ENCODE peak calls at places on chromosome 22, in seven cellular contexts. X is CD8-positive, alpha-beta memory T cell; B is aorta; K is SJSA1; A is IMR-90; R is cardiac muscle cell; W is PC-9. N is an unnamed sample.

GRCh38 chr22:38202437-38203089 is 769 bp downstream of the MAFF start:
- DNase-seq in X (peak; percentile 66), B (peak; percentile 97), K (peak; percentile 84), A (peak; percentile 92), R (peak; percentile 94), W (peak; percentile 73), N (peak; percentile 87)

GRCh38 chr22:39313258-39314001 is 6.0 kb downstream of the RPL3 start:
- DNase-seq in X (no peak), B (peak; percentile 67), K (no peak), A (no peak), R (no peak), W (no peak), N (no peak)

GRCh38 chr22:35785181-35785923 is 67.7 kb downstream of the APOL5 start:
- DNase-seq in X (no peak), B (no peak), K (no peak), A (no peak), R (peak; percentile 57), W (no peak), N (no peak)

GRCh38 chr22:43241699-43242386 is 54.9 kb upstream of the TTLL12 start:
- DNase-seq in X (no peak), B (no peak), K (no peak), A (no peak), R (no peak), W (no peak), N (no peak)

GRCh38 chr22:38570841-38571364 is 920 bp upstream of the DMC1 start:
- DNase-seq in X (peak; percentile 7), B (peak; percentile 87), K (no peak), A (peak; percentile 17), R (no peak), W (peak; percentile 35), N (peak; percentile 67)

GRCh38 chr22:32818446-32819115 is 17.1 kb downstream of the TIMP3 start:
- DNase-seq in X (no peak), B (no peak), K (no peak), A (no peak), R (no peak), W (no peak), N (peak; percentile 37)

GRCh38 chr22:39170825-39171622 is 18.5 kb upstream of the CBX7 start:
- DNase-seq in X (peak; percentile 79), B (peak; percentile 96), K (peak; percentile 84), A (peak; percentile 52), R (peak; percentile 77), W (peak; percentile 91), N (peak; percentile 93)

GRCh38 chr22:38424525-38425080 is 30.4 kb downstream of the KCNJ4 start:
- DNase-seq in X (no peak), B (no peak), K (no peak), A (no peak), R (no peak), W (no peak), N (no peak)

GRCh38 chr22:48380016-48380665 is 1447.5 kb downstream of the BRD1 start:
- DNase-seq in X (no peak), B (peak; percentile 61), K (peak; percentile 39), A (no peak), R (no peak), W (no peak), N (no peak)

GRCh38 chr22:31155425-31155824 is 4.6 kb upstream of the RNF185 start:
- DNase-seq in X (no peak), B (no peak), K (no peak), A (peak; percentile 80), R (peak; percentile 56), W (no peak), N (no peak)

GRCh38 chr22:22245256-22245909 is 797 bp downstream of the VPREB1 start:
- DNase-seq in X (no peak), B (no peak), K (peak; percentile 24), A (no peak), R (no peak), W (no peak), N (no peak)

GRCh38 chr22:22242488-22242887 is 2.1 kb upstream of the VPREB1 start:
- DNase-seq in X (no peak), B (no peak), K (peak; percentile 32), A (no peak), R (no peak), W (no peak), N (no peak)

GRCh38 chr22:22243033-22243680 is 1.4 kb upstream of the VPREB1 start:
- DNase-seq in X (no peak), B (no peak), K (peak; percentile 18), A (no peak), R (no peak), W (no peak), N (no peak)

GRCh38 chr22:22245935-22246525 is 1.4 kb downstream of the VPREB1 start:
- DNase-seq in X (no peak), B (no peak), K (no peak), A (no peak), R (no peak), W (no peak), N (no peak)

DNA sequence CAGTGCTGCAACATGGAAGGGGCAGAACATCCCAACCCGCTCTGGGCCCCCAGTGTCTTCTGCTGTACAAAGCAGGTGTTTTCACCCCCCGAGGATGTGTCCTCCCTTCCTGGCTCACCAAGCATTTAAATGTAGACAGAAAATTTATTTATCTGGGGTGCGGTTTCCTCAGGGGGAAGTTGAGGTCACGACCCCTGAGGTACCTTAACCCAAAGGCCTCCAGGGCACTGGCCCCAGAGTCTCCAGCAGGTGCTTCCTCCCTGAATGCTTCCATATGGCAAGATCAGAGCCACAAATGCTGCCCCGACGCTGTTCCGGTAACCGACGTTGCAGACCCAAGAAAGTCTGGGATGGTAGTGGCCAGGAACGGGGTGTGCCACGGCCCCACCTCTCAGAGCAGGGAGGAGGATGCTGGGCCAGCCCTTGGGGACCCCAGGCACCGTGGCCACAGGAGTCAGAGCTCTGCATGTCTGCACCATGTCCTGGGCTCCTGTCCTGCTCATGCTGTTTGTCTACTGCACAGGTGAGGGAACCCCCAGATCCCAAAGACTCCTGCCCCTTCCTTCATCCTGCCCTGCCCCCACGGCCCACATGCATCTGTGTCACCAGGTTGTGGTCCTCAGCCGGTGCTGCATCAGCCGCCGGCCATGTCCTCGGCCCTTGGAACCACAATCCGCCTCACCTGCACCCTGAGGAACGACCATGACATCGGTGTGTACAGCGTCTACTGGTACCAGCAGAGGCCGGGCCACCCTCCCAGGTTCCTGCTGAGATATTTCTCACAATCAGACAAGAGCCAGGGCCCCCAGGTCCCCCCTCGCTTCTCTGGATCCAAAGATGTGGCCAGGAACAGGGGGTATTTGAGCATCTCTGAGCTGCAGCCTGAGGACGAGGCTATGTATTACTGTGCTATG is at the start of gene VPREB1:
- DNase-seq in X (no peak), B (no peak), K (peak; percentile 25), A (no peak), R (no peak), W (no peak), N (no peak)
- H3K4me1 ChIP-seq in X (peaks cover 9% of the 10 kb centered on the region), B (no peaks in the 10 kb centered on the region), K (no peaks in the 10 kb centered on the region), A (no peaks in the 10 kb centered on the region), R (no peaks in the 10 kb centered on the region), W (no peaks in the 10 kb centered on the region), N (no peaks in the 10 kb centered on the region)

GRCh38 chr22:46102752-46103151 is 47.6 kb upstream of the PPARA start:
- DNase-seq in X (no peak), B (no peak), K (no peak), A (no peak), R (no peak), W (no peak), N (no peak)

GRCh38 chr22:46104881-46105493 is 45.3 kb upstream of the PPARA start:
- DNase-seq in X (no peak), B (no peak), K (no peak), A (no peak), R (no peak), W (peak; percentile 37), N (no peak)

GRCh38 chr22:46104170-46104880 is 46.0 kb upstream of the PPARA start:
- DNase-seq in X (no peak), B (no peak), K (no peak), A (no peak), R (no peak), W (no peak), N (no peak)

GRCh38 chr22:46103181-46103580 is 47.1 kb upstream of the PPARA start:
- DNase-seq in X (no peak), B (no peak), K (no peak), A (no peak), R (no peak), W (no peak), N (no peak)

GRCh38 chr22:46103664-46104063 is 46.7 kb upstream of the PPARA start:
- DNase-seq in X (no peak), B (no peak), K (no peak), A (no peak), R (no peak), W (no peak), N (no peak)
- H3K4me1 ChIP-seq in X (no peaks in the 10 kb centered on the region), B (no peaks in the 10 kb centered on the region), K (peaks cover 9% of the 10 kb centered on the region), A (peaks cover 26% of the 10 kb centered on the region), R (no peaks in the 10 kb centered on the region), W (no peaks in the 10 kb centered on the region), N (peaks cover 97% of the 10 kb centered on the region)

DNA sequence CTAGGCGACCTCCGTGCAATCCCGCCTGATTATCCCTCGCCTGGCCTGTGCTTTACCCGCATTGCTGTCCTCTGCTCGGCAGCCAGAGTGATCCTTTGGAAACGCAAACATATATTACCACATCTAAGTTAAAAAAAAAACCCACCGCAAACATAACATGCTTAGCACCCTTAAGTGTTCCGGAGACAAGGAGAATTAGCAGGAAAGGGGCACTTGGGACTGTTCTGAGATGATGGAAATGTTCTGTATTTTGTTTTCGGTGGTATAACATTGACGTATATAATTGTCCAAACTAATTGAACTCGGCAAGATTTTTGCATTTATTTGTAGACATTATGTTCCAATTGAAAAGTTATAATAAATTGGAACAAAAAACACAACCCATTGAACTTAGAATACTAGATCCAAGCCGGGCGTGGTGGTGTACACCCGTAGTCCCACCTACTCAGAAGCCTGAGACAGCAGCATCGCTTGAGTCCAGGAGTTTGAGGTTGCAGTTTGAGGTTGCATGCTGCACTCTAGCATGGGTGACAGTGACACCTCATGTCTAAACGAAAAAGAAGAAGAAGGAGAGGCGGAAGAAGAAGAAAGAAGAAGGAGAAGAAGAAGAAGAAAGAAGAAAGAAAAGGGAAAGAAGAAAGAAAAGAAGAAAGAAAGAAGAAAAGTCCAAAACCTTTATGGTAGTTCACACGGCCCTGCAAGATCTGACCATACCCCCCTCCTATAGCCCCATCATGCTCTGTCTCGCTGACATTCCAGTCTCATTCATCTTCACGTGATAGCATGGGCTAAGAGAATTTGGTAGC is 604 bp upstream of the POLR3H start:
- DNase-seq in X (no peak), B (no peak), K (no peak), A (no peak), R (no peak), W (no peak), N (no peak)
- H3K4me1 ChIP-seq in X (peaks cover 21% of the 10 kb centered on the region), B (no peaks in the 10 kb centered on the region), K (peaks cover 20% of the 10 kb centered on the region), A (peaks cover 11% of the 10 kb centered on the region), R (peaks cover 7% of the 10 kb centered on the region), W (peaks cover 17% of the 10 kb centered on the region), N (peaks cover 31% of the 10 kb centered on the region)

GRCh38 chr22:19122143-19122751 is at the start of gene DGCR2:
- DNase-seq in X (peak; percentile 94), B (peak; percentile 99), K (peak; percentile 98), A (peak; percentile 94), R (peak; percentile 98), W (peak; percentile 89), N (peak; percentile 97)

GRCh38 chr22:19120829-19121630 is 1.2 kb downstream of the DGCR2 start:
- DNase-seq in X (no peak), B (no peak), K (no peak), A (peak; percentile 33), R (no peak), W (peak; percentile 71), N (no peak)

GRCh38 chr22:19118601-19118880 is 3.7 kb downstream of the DGCR2 start:
- DNase-seq in X (no peak), B (no peak), K (no peak), A (no peak), R (no peak), W (no peak), N (no peak)

GRCh38 chr22:19121631-19122142 is 525 bp downstream of the DGCR2 start:
- DNase-seq in X (peak; percentile 32), B (peak; percentile 86), K (no peak), A (peak; percentile 7), R (peak; percentile 30), W (peak; percentile 24), N (peak; percentile 78)

GRCh38 chr22:19119949-19120348 is 2.3 kb downstream of the DGCR2 start:
- DNase-seq in X (no peak), B (no peak), K (no peak), A (no peak), R (no peak), W (no peak), N (peak; percentile 56)
- H3K4me1 ChIP-seq in X (peaks cover 70% of the 10 kb centered on the region), B (no peaks in the 10 kb centered on the region), K (peaks cover 17% of the 10 kb centered on the region), A (peaks cover 16% of the 10 kb centered on the region), R (peaks cover 7% of the 10 kb centered on the region), W (peaks cover 15% of the 10 kb centered on the region), N (peaks cover 55% of the 10 kb centered on the region)

N was measured in heart left ventricle.